ENCODE peak calls at places on chromosomes 4 and X, in four cellular contexts. E is dorsolateral prefrontal cortex, W is left ventricle myocardium inferior, B is body of pancreas. O is an unnamed sample.

GRCh38 chr4:38568768-38569167 is 95.2 kb upstream of the KLF3 start:
- DNase-seq in B (no peak), E (no peak), W (no peak), O (no peak)

GRCh38 chrX:98795636-98796035 is 1614.4 kb downstream of the PCDH19 start:
- DNase-seq in E (no peak), B (no peak), W (no peak), O (peak; percentile 4)

GRCh38 chr4:20195071-20195885 is 56.4 kb upstream of the SLIT2 start:
- DNase-seq in E (no peak), B (no peak), W (no peak), O (peak; percentile 60)

GRCh38 chr4:139266583-139267257 is 13.3 kb downstream of the MGARP start:
- DNase-seq in W (peak; percentile 76), E (peak; percentile 52), B (peak; percentile 53), O (peak; percentile 86)

GRCh38 chr4:40552536-40552935 is 77.1 kb downstream of the RBM47 start:
- DNase-seq in W (no peak), E (no peak), B (peak; percentile 62), O (no peak)

GRCh38 chr4:91222019-91222418 is 1081.7 kb upstream of the GRID2 start:
- DNase-seq in W (no peak), B (no peak), E (no peak), O (no peak)

GRCh38 chr4:86706923-86707597 is 112.9 kb downstream of the PTPN13 start:
- DNase-seq in W (no peak), E (no peak), B (no peak), O (no peak)

GRCh38 chrX:37349131-37350033 is at the start of gene PRRG1:
- DNase-seq in B (peak; percentile 84), E (peak; percentile 63), W (peak; percentile 78), O (peak; percentile 73)

GRCh38 chr4:92121099-92121498 is 182.7 kb upstream of the GRID2 start:
- DNase-seq in E (no peak), W (no peak), B (peak; percentile 78), O (no peak)

GRCh38 chr4:177740563-177740962 is 298.3 kb upstream of the AGA start:
- DNase-seq in B (no peak), W (no peak), E (no peak), O (peak; percentile 7)

GRCh38 chrX:22575161-22575845 is 302.6 kb downstream of the CBLL2 start:
- DNase-seq in B (no peak), E (no peak), W (no peak), O (no peak)

GRCh38 chr4:47784222-47784621 is 53.6 kb downstream of the CORIN start:
- DNase-seq in W (no peak), B (no peak), E (no peak), O (no peak)

GRCh38 chr4:88880001-88880400 is 177.0 kb downstream of the FAM13A start:
- DNase-seq in E (no peak), B (no peak), W (no peak), O (no peak)

GRCh38 chr4:113979973-113980615 is 647 bp upstream of the ARSJ start:
- DNase-seq in B (no peak), E (no peak), W (no peak), O (no peak)

GRCh38 chr4:145538636-145539035 is 57.0 kb downstream of the SMAD1 start:
- DNase-seq in W (no peak), B (no peak), E (no peak), O (no peak)

GRCh38 chr4:31307026-31307425 is 586.9 kb downstream of the PCDH7 start:
- DNase-seq in B (no peak), W (no peak), E (no peak), O (no peak)

GRCh38 chrX:13102636-13103035 is 58.2 kb upstream of the FAM9C start:
- DNase-seq in W (no peak), E (no peak), B (no peak), O (peak; percentile 51)

GRCh38 chr4:167602157-167602556 is 367.9 kb upstream of the SPOCK3 start:
- DNase-seq in W (no peak), E (no peak), B (no peak), O (no peak)

GRCh38 chr4:40214038-40214437 is 17.2 kb downstream of the RHOH start:
- DNase-seq in E (no peak), W (no peak), B (no peak), O (no peak)

GRCh38 chr4:86117781-86118302 is 242.0 kb downstream of the MAPK10 start:
- DNase-seq in E (no peak), B (no peak), W (no peak), O (peak; percentile 68)

GRCh38 chr4:33882246-33882990 is 2361.9 kb downstream of the ARAP2 start:
- DNase-seq in E (no peak), B (no peak), W (no peak), O (peak; percentile 27)
- TF ChIP-seq CTCF in E (no peak), B (no peak), W (no peak), O (no peak)

GRCh38 chr4:98447648-98448047 is 186.5 kb downstream of the RAP1GDS1 start:
- DNase-seq in W (no peak), B (no peak), E (no peak), O (no peak)
- TF ChIP-seq CTCF in W (no peak), B (no peak), E (no peak), O (peak; percentile 24)

GRCh38 chr4:170138580-170139194 is 48.9 kb upstream of the AADAT start:
- DNase-seq in E (peak; percentile 78), B (peak; percentile 74), W (peak; percentile 46), O (peak; percentile 60)
- TF ChIP-seq CTCF in E (peak; percentile 84), B (peak; percentile 68), W (peak; percentile 83), O (peak; percentile 92)

DNA sequence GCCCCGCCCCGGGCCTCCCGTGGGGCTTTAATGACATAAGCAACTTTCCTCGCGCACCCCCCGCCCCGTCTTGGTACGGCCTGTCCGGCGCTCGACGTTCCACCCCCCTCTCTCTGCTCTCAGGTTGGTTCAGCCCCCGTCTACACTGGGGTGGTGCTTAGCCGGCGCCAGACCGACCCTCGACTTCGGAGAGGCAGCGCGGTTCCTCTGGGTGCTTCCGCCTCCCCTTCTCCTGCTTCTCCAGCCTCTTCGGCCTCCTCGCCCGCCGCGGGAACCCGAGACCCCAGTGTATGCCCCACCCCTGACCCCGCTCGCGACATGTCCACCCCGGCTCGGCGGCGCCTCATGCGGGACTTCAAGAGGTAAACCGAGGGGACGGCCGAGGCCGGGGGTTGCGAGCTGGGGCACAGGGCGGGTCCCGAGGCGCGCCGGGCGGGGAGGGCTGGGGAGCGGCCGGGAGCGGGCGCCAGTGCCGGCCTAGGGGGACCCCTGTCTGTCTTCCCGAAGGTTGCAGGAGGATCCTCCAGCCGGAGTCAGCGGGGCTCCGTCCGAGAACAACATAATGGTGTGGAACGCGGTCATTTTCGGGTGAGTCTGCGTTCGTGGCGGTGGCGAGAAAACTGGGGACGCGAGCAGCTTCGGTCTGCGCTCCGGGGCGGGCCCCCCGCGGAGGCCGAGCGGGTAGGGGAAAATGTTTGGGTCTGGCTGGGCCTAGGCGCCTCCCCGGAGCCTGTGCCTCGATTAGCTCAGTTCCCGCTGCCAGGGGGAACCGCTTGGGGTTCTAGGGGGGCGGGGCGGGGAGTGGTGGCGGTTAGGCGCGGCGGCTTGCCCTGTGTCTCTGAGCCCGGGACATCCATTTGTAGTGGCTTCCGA is at the start of gene UBE2A:
- DNase-seq in B (peak; percentile 90), W (peak; percentile 92), E (peak; percentile 75), O (peak; percentile 80)
- TF ChIP-seq CTCF in B (peak; percentile 15), W (peak; percentile 58), E (peak; percentile 41), O (peak; percentile 65)

GRCh38 chr4:184806711-184807110 is 19.1 kb downstream of the ACSL1 start:
- DNase-seq in E (no peak), B (no peak), W (no peak), O (no peak)

GRCh38 chr4:184805462-184806245 is 20.1 kb downstream of the ACSL1 start:
- DNase-seq in B (peak; percentile 86), W (peak; percentile 84), E (peak; percentile 78), O (no peak)

GRCh38 chr4:184804621-184805020 is 21.1 kb downstream of the ACSL1 start:
- DNase-seq in E (no peak), B (no peak), W (no peak), O (no peak)

GRCh38 chr4:184807261-184807660 is 18.5 kb downstream of the ACSL1 start:
- DNase-seq in W (no peak), E (no peak), B (peak; percentile 30), O (no peak)

DNA sequence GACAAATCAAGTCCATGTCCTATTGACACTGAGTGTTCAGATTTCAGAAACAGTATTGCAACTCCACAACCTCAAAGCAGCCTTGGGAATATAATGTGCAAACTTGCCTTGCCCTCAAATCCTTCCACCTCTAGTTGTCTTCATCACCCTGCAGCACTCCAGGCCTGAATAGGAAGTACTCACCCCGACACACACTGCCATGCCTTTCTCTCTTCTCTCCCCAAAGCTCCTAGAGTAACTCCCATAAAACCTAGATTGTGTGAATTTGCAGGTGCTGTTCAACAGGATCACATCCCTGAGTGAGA is 19.6 kb downstream of the ACSL1 start:
- DNase-seq in W (no peak), B (no peak), E (no peak), O (no peak)
- TF ChIP-seq CTCF in W (no peak), B (no peak), E (no peak), O (no peak)

GRCh38 chrX:148942754-148943153 is 442.3 kb downstream of the AFF2 start:
- DNase-seq in W (no peak), B (no peak), E (no peak), O (no peak)

GRCh38 chrX:148938348-148938747 is 437.9 kb downstream of the AFF2 start:
- DNase-seq in E (no peak), B (no peak), W (no peak), O (no peak)

GRCh38 chrX:148940411-148940996 is 440.1 kb downstream of the AFF2 start:
- DNase-seq in E (no peak), W (no peak), B (no peak), O (no peak)
- TF ChIP-seq CTCF in E (no peak), W (no peak), B (no peak), O (no peak)

O was measured in HFFc6.